ENCODE peak calls at places on chromosomes 13 and 19, in six cellular contexts. One of them, this sample, is unnamed.
A peak's percentile ranks its signal among the peaks of the same experiment; 100 is the strongest.

GRCh38 chr19:30278882-30279254 is 93.3 kb upstream of the ZNF536 start:
- DNase-seq in stimulated activated CD8-positive, alpha-beta memory T cell treated with anti-CD3 and anti-CD28 coated beads, Interleukin-4, amount 100 ng/mL, for 1 hour: no peak
- DNase-seq in left ventricle myocardium inferior: no peak
- DNase-seq in amniotic stem cell: no peak
- DNase-seq in stimulated activated CD4-positive, alpha-beta T cell treated with anti-CD3 and anti-CD28 coated beads, Interleukin-1b, Interleukin-23, amount 100 ng/mL, for 4 hours: no peak
- DNase-seq in AG04449: no peak
- DNase-seq in this sample: no peak

GRCh38 chr19:40808021-40808325 is 9.0 kb downstream of the EGLN2 start:
- DNase-seq in left ventricle myocardium inferior: no peak
- DNase-seq in amniotic stem cell: no peak
- DNase-seq in stimulated activated CD8-positive, alpha-beta memory T cell treated with anti-CD3 and anti-CD28 coated beads, Interleukin-4, amount 100 ng/mL, for 1 hour: no peak
- DNase-seq in AG04449: no peak
- DNase-seq in stimulated activated CD4-positive, alpha-beta T cell treated with anti-CD3 and anti-CD28 coated beads, Interleukin-1b, Interleukin-23, amount 100 ng/mL, for 4 hours: no peak
- DNase-seq in this sample: no peak

GRCh38 chr19:9146882-9147281 is 6.7 kb downstream of the ZNF317 start:
- DNase-seq in left ventricle myocardium inferior: no peak
- DNase-seq in stimulated activated CD4-positive, alpha-beta T cell treated with anti-CD3 and anti-CD28 coated beads, Interleukin-1b, Interleukin-23, amount 100 ng/mL, for 4 hours: no peak
- DNase-seq in AG04449: no peak
- DNase-seq in stimulated activated CD8-positive, alpha-beta memory T cell treated with anti-CD3 and anti-CD28 coated beads, Interleukin-4, amount 100 ng/mL, for 1 hour: no peak
- DNase-seq in amniotic stem cell: no peak
- DNase-seq in this sample: no peak

GRCh38 chr13:44021422-44021821 is 141.7 kb downstream of the LACC1 start:
- DNase-seq in stimulated activated CD8-positive, alpha-beta memory T cell treated with anti-CD3 and anti-CD28 coated beads, Interleukin-4, amount 100 ng/mL, for 1 hour: no peak
- DNase-seq in left ventricle myocardium inferior: no peak
- DNase-seq in AG04449: no peak
- DNase-seq in stimulated activated CD4-positive, alpha-beta T cell treated with anti-CD3 and anti-CD28 coated beads, Interleukin-1b, Interleukin-23, amount 100 ng/mL, for 4 hours: no peak
- DNase-seq in amniotic stem cell: no peak
- DNase-seq in this sample: no peak

GRCh38 chr19:29524912-29525870 is 603 bp upstream of the VSTM2B start:
- DNase-seq in AG04449: no peak
- DNase-seq in stimulated activated CD8-positive, alpha-beta memory T cell treated with anti-CD3 and anti-CD28 coated beads, Interleukin-4, amount 100 ng/mL, for 1 hour: no peak
- DNase-seq in stimulated activated CD4-positive, alpha-beta T cell treated with anti-CD3 and anti-CD28 coated beads, Interleukin-1b, Interleukin-23, amount 100 ng/mL, for 4 hours: no peak
- DNase-seq in amniotic stem cell: no peak
- DNase-seq in left ventricle myocardium inferior: peak; percentile 8
- DNase-seq in this sample: no peak

GRCh38 chr13:113646921-113647340 is 11.1 kb downstream of the ATP4B start:
- DNase-seq in stimulated activated CD8-positive, alpha-beta memory T cell treated with anti-CD3 and anti-CD28 coated beads, Interleukin-4, amount 100 ng/mL, for 1 hour: no peak
- DNase-seq in amniotic stem cell: no peak
- DNase-seq in AG04449: no peak
- DNase-seq in left ventricle myocardium inferior: peak; percentile 15
- DNase-seq in stimulated activated CD4-positive, alpha-beta T cell treated with anti-CD3 and anti-CD28 coated beads, Interleukin-1b, Interleukin-23, amount 100 ng/mL, for 4 hours: no peak
- DNase-seq in this sample: no peak

GRCh38 chr13:88541993-88542392 is 870.8 kb downstream of the SLITRK5 start:
- DNase-seq in AG04449: no peak
- DNase-seq in stimulated activated CD4-positive, alpha-beta T cell treated with anti-CD3 and anti-CD28 coated beads, Interleukin-1b, Interleukin-23, amount 100 ng/mL, for 4 hours: no peak
- DNase-seq in left ventricle myocardium inferior: no peak
- DNase-seq in stimulated activated CD8-positive, alpha-beta memory T cell treated with anti-CD3 and anti-CD28 coated beads, Interleukin-4, amount 100 ng/mL, for 1 hour: no peak
- DNase-seq in amniotic stem cell: no peak
- DNase-seq in this sample: no peak

GRCh38 chr13:93169980-93170379 is 56.6 kb upstream of the GPC6 start:
- DNase-seq in left ventricle myocardium inferior: no peak
- DNase-seq in stimulated activated CD4-positive, alpha-beta T cell treated with anti-CD3 and anti-CD28 coated beads, Interleukin-1b, Interleukin-23, amount 100 ng/mL, for 4 hours: no peak
- DNase-seq in stimulated activated CD8-positive, alpha-beta memory T cell treated with anti-CD3 and anti-CD28 coated beads, Interleukin-4, amount 100 ng/mL, for 1 hour: no peak
- DNase-seq in AG04449: peak; percentile 12
- DNase-seq in amniotic stem cell: no peak
- DNase-seq in this sample: peak; percentile 98

GRCh38 chr13:84902243-84902642 is 897.0 kb downstream of the SLITRK6 start:
- DNase-seq in stimulated activated CD4-positive, alpha-beta T cell treated with anti-CD3 and anti-CD28 coated beads, Interleukin-1b, Interleukin-23, amount 100 ng/mL, for 4 hours: no peak
- DNase-seq in AG04449: no peak
- DNase-seq in amniotic stem cell: no peak
- DNase-seq in stimulated activated CD8-positive, alpha-beta memory T cell treated with anti-CD3 and anti-CD28 coated beads, Interleukin-4, amount 100 ng/mL, for 1 hour: no peak
- DNase-seq in left ventricle myocardium inferior: no peak
- DNase-seq in this sample: no peak

GRCh38 chr19:3250675-3251074 is 26.2 kb downstream of the CELF5 start:
- DNase-seq in amniotic stem cell: no peak
- DNase-seq in stimulated activated CD4-positive, alpha-beta T cell treated with anti-CD3 and anti-CD28 coated beads, Interleukin-1b, Interleukin-23, amount 100 ng/mL, for 4 hours: peak; percentile 24
- DNase-seq in AG04449: no peak
- DNase-seq in left ventricle myocardium inferior: no peak
- DNase-seq in stimulated activated CD8-positive, alpha-beta memory T cell treated with anti-CD3 and anti-CD28 coated beads, Interleukin-4, amount 100 ng/mL, for 1 hour: no peak
- DNase-seq in this sample: no peak

GRCh38 chr13:43289458-43290255 is 266.3 kb downstream of the DNAJC15 start:
- DNase-seq in stimulated activated CD8-positive, alpha-beta memory T cell treated with anti-CD3 and anti-CD28 coated beads, Interleukin-4, amount 100 ng/mL, for 1 hour: no peak
- DNase-seq in left ventricle myocardium inferior: no peak
- DNase-seq in AG04449: no peak
- DNase-seq in stimulated activated CD4-positive, alpha-beta T cell treated with anti-CD3 and anti-CD28 coated beads, Interleukin-1b, Interleukin-23, amount 100 ng/mL, for 4 hours: no peak
- DNase-seq in amniotic stem cell: no peak
- DNase-seq in this sample: no peak

GRCh38 chr19:42469311-42470239 is 26.8 kb upstream of the CXCL17 start:
- DNase-seq in stimulated activated CD8-positive, alpha-beta memory T cell treated with anti-CD3 and anti-CD28 coated beads, Interleukin-4, amount 100 ng/mL, for 1 hour: no peak
- DNase-seq in amniotic stem cell: no peak
- DNase-seq in stimulated activated CD4-positive, alpha-beta T cell treated with anti-CD3 and anti-CD28 coated beads, Interleukin-1b, Interleukin-23, amount 100 ng/mL, for 4 hours: no peak
- DNase-seq in AG04449: no peak
- DNase-seq in left ventricle myocardium inferior: no peak
- DNase-seq in this sample: no peak

GRCh38 chr13:61316647-61317046 is 99.0 kb downstream of the PCDH20 start:
- DNase-seq in left ventricle myocardium inferior: no peak
- DNase-seq in amniotic stem cell: no peak
- DNase-seq in stimulated activated CD8-positive, alpha-beta memory T cell treated with anti-CD3 and anti-CD28 coated beads, Interleukin-4, amount 100 ng/mL, for 1 hour: no peak
- DNase-seq in stimulated activated CD4-positive, alpha-beta T cell treated with anti-CD3 and anti-CD28 coated beads, Interleukin-1b, Interleukin-23, amount 100 ng/mL, for 4 hours: no peak
- DNase-seq in AG04449: no peak
- DNase-seq in this sample: no peak

GRCh38 chr19:7874080-7874856 is at the start of gene PRR36:
- DNase-seq in AG04449: no peak
- DNase-seq in amniotic stem cell: no peak
- DNase-seq in left ventricle myocardium inferior: no peak
- DNase-seq in stimulated activated CD8-positive, alpha-beta memory T cell treated with anti-CD3 and anti-CD28 coated beads, Interleukin-4, amount 100 ng/mL, for 1 hour: no peak
- DNase-seq in stimulated activated CD4-positive, alpha-beta T cell treated with anti-CD3 and anti-CD28 coated beads, Interleukin-1b, Interleukin-23, amount 100 ng/mL, for 4 hours: no peak
- DNase-seq in this sample: no peak

GRCh38 chr13:40667622-40667978 is 1.2 kb upstream of the FOXO1 start:
- DNase-seq in stimulated activated CD4-positive, alpha-beta T cell treated with anti-CD3 and anti-CD28 coated beads, Interleukin-1b, Interleukin-23, amount 100 ng/mL, for 4 hours: no peak
- DNase-seq in AG04449: no peak
- DNase-seq in left ventricle myocardium inferior: no peak
- DNase-seq in amniotic stem cell: no peak
- DNase-seq in stimulated activated CD8-positive, alpha-beta memory T cell treated with anti-CD3 and anti-CD28 coated beads, Interleukin-4, amount 100 ng/mL, for 1 hour: no peak
- DNase-seq in this sample: no peak

GRCh38 chr13:77343841-77344240 is 16.9 kb upstream of the MYCBP2 start:
- DNase-seq in stimulated activated CD8-positive, alpha-beta memory T cell treated with anti-CD3 and anti-CD28 coated beads, Interleukin-4, amount 100 ng/mL, for 1 hour: no peak
- DNase-seq in left ventricle myocardium inferior: no peak
- DNase-seq in amniotic stem cell: no peak
- DNase-seq in stimulated activated CD4-positive, alpha-beta T cell treated with anti-CD3 and anti-CD28 coated beads, Interleukin-1b, Interleukin-23, amount 100 ng/mL, for 4 hours: no peak
- DNase-seq in AG04449: no peak
- DNase-seq in this sample: no peak

GRCh38 chr13:45779901-45780300 is 71.7 kb downstream of the SIAH3 start:
- DNase-seq in AG04449: no peak
- DNase-seq in stimulated activated CD4-positive, alpha-beta T cell treated with anti-CD3 and anti-CD28 coated beads, Interleukin-1b, Interleukin-23, amount 100 ng/mL, for 4 hours: no peak
- DNase-seq in left ventricle myocardium inferior: no peak
- DNase-seq in amniotic stem cell: no peak
- DNase-seq in stimulated activated CD8-positive, alpha-beta memory T cell treated with anti-CD3 and anti-CD28 coated beads, Interleukin-4, amount 100 ng/mL, for 1 hour: no peak
- DNase-seq in this sample: no peak

GRCh38 chr13:27559714-27560113 is 60.6 kb downstream of the LNX2 start:
- DNase-seq in AG04449: no peak
- DNase-seq in stimulated activated CD4-positive, alpha-beta T cell treated with anti-CD3 and anti-CD28 coated beads, Interleukin-1b, Interleukin-23, amount 100 ng/mL, for 4 hours: no peak
- DNase-seq in stimulated activated CD8-positive, alpha-beta memory T cell treated with anti-CD3 and anti-CD28 coated beads, Interleukin-4, amount 100 ng/mL, for 1 hour: no peak
- DNase-seq in left ventricle myocardium inferior: no peak
- DNase-seq in amniotic stem cell: no peak
- DNase-seq in this sample: no peak